ENCODE peak calls at places on chromosomes 16 and 17, in nine cellular contexts. W, B, S, X, I, C, D, R and K are unnamed samples.
A peak's percentile ranks its signal among the peaks of the same experiment; 100 is the strongest.

GRCh38 chr16:49675417-49675816 is 180.5 kb downstream of the ZNF423 start:
- DNase-seq in W (no peak), B (no peak), S (no peak), X (no peak), I (no peak), C (no peak), D (no peak), R (no peak), K (no peak)

GRCh38 chr17:55852734-55853133 is 101.9 kb downstream of the PCTP start:
- DNase-seq in W (no peak), B (no peak), S (no peak), X (no peak), I (no peak), C (no peak), D (no peak), R (no peak), K (no peak)

GRCh38 chr16:23578096-23578830 is 17.9 kb downstream of the NDUFAB1 start:
- DNase-seq in W (no peak), B (no peak), S (no peak), X (no peak), I (no peak), C (no peak), D (no peak), R (no peak), K (no peak)

GRCh38 chr17:68491864-68492263 is 20.4 kb upstream of the PRKAR1A start:
- DNase-seq in W (no peak), B (no peak), S (no peak), X (peak; percentile 78), I (no peak), C (peak; percentile 29), D (peak; percentile 24), R (peak; percentile 55), K (no peak)

GRCh38 chr16:2365895-2366294 is 25.4 kb upstream of the ABCA3 start:
- DNase-seq in W (no peak), B (no peak), S (no peak), X (no peak), I (no peak), C (no peak), D (no peak), R (no peak), K (no peak)

GRCh38 chr16:85235988-85236831 is 123.9 kb upstream of the CIBAR2 start:
- DNase-seq in W (no peak), B (peak; percentile 84), S (no peak), X (no peak), I (no peak), C (peak; percentile 63), D (no peak), R (no peak), K (no peak)

GRCh38 chr16:48206594-48207242 is 37.4 kb upstream of the LONP2 start:
- DNase-seq in W (no peak), B (no peak), S (no peak), X (no peak), I (no peak), C (no peak), D (no peak), R (no peak), K (no peak)

GRCh38 chr17:9211133-9211765 is 189.9 kb downstream of the NTN1 start:
- DNase-seq in W (peak; percentile 28), B (no peak), S (no peak), X (peak; percentile 46), I (no peak), C (no peak), D (no peak), R (no peak), K (no peak)

GRCh38 chr17:3984719-3985444 is 20.6 kb upstream of the ATP2A3 start:
- DNase-seq in W (no peak), B (no peak), S (no peak), X (no peak), I (no peak), C (no peak), D (no peak), R (no peak), K (no peak)

DNA sequence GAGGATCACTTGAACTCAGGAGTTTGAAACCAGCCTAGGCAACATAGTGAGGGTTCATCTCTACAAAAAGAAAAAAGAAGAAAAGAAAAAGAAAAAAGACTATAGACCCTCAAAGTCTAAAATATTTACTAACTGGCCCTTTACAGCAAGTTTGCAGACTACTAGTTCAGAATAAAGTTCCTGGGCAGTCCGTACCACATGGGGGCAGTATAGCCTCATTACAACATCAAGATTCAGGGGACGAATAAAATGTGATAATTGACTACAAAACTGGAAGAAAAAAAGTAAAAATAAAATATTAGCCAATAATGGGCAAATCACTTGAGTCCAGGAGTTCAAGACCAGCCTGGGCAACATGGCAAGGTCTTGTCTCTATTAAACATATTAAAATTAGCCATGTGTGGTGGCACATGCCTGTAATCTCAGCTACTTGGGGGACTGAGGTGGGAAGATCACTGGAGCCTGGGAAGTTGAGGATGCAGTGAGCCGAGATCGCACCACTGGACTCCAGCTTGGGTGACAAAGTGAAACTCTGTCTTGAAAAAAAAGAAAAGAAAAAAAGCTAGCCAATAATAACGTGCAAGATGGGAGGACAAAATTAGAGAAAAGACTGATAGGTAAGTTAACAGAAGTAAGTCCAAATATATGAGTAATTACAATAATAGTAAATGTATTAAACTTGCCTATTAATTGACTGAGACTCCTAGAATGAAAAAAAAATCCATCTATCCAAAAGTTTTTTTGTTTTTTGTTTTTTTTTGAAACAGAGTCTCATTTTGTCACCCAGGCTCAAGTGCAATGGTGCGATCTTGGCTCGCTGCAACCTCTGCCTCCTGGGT is 129.4 kb upstream of the SEC14L1 start:
- DNase-seq in W (peak; percentile 62), B (no peak), S (peak; percentile 61), X (no peak), I (peak; percentile 21), C (no peak), D (peak; percentile 17), R (no peak), K (no peak)
- TF ChIP-seq CTCF in W (peak; percentile 89), B (peak; percentile 47), S (peak; percentile 53), X (no peak), I (peak; percentile 81), C (peak; percentile 60), D (peak; percentile 17), R (peak; percentile 28), K (peak; percentile 79)

GRCh38 chr17:34981538-34982241 is 1.4 kb downstream of the LIG3 start:
- DNase-seq in W (no peak), B (no peak), S (no peak), X (no peak), I (no peak), C (no peak), D (no peak), R (no peak), K (no peak)
- TF ChIP-seq CTCF in W (no peak), B (no peak), S (no peak), X (no peak), I (no peak), C (no peak), D (no peak), R (no peak), K (no peak)

GRCh38 chr16:54050281-54051210 is 236.0 kb downstream of the IRX3 start:
- DNase-seq in W (peak; percentile 41), B (no peak), S (no peak), X (no peak), I (no peak), C (no peak), D (no peak), R (no peak), K (no peak)
- TF ChIP-seq CTCF in W (no peak), B (no peak), S (no peak), X (no peak), I (no peak), C (no peak), D (no peak), R (no peak), K (no peak)

GRCh38 chr16:4338125-4338582 is 13.0 kb downstream of the PAM16 start:
- DNase-seq in W (no peak), B (no peak), S (no peak), X (no peak), I (no peak), C (no peak), D (no peak), R (no peak), K (no peak)
- TF ChIP-seq CTCF in W (no peak), B (no peak), S (no peak), X (no peak), I (no peak), C (no peak), D (no peak), R (no peak), K (no peak)

GRCh38 chr16:78474762-78475161 is 375.3 kb downstream of the WWOX start:
- DNase-seq in W (no peak), B (peak; percentile 12), S (no peak), X (no peak), I (no peak), C (no peak), D (no peak), R (no peak), K (no peak)

GRCh38 chr16:78480588-78480987 is 381.1 kb downstream of the WWOX start:
- DNase-seq in W (no peak), B (no peak), S (no peak), X (no peak), I (no peak), C (no peak), D (no peak), R (no peak), K (no peak)

GRCh38 chr16:78483124-78483992 is 383.9 kb downstream of the WWOX start:
- DNase-seq in W (no peak), B (no peak), S (peak; percentile 35), X (no peak), I (no peak), C (no peak), D (no peak), R (no peak), K (no peak)

GRCh38 chr16:78479723-78480122 is 380.3 kb downstream of the WWOX start:
- DNase-seq in W (no peak), B (no peak), S (no peak), X (no peak), I (no peak), C (no peak), D (no peak), R (no peak), K (no peak)

GRCh38 chr16:78478267-78478821 is 378.9 kb downstream of the WWOX start:
- DNase-seq in W (peak; percentile 69), B (no peak), S (no peak), X (no peak), I (no peak), C (no peak), D (no peak), R (no peak), K (no peak)
- TF ChIP-seq CTCF in W (peak; percentile 47), B (no peak), S (no peak), X (peak; percentile 19), I (no peak), C (peak; percentile 55), D (peak; percentile 38), R (no peak), K (peak; percentile 26)

GRCh38 chr17:74008196-74008595 is 195.3 kb upstream of the RPL38 start:
- DNase-seq in W (peak; percentile 87), B (peak; percentile 32), S (peak; percentile 20), X (no peak), I (no peak), C (no peak), D (no peak), R (no peak), K (no peak)
- TF ChIP-seq CTCF in W (peak; percentile 67), B (peak; percentile 24), S (no peak), X (peak; percentile 9), I (no peak), C (peak; percentile 29), D (no peak), R (no peak), K (peak; percentile 59)

DNA sequence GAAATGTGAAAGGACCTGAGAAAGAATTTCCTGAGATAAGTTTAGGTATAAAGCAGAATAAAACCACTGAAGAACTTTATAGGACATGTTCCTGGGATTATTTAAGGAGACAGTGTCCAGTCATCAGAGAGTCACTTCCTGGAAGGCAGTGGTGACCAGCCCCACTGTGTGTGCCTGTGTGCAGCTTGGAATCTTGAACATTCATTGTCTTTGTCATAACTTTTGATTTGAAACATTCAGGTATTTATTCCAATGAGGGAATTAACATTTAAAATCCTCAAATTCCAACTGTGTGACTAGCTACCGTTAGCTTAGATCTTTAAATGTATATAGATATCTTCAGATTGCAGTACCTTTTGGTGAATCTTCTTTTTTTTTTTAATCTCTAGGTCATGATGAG is 61.7 kb upstream of the MRC2 start:
- DNase-seq in W (no peak), B (no peak), S (no peak), X (no peak), I (no peak), C (no peak), D (no peak), R (no peak), K (no peak)
- TF ChIP-seq CTCF in W (no peak), B (no peak), S (no peak), X (no peak), I (no peak), C (no peak), D (no peak), R (no peak), K (no peak)